ENCODE peak calls at places on chromosomes 1 and 21, in eight cellular contexts. D, Z, V, T, Y, A, B and J are unnamed samples. For H3K4me1, the result is how much of the 10 kb centered on the place peaks cover.

GRCh38 chr21:33731447-33731846 is 89.1 kb downstream of the ITSN1 start:
- DNase-seq in Z (no peak), B (no peak), D (no peak), A (no peak), T (no peak), V (no peak), Y (no peak), J (no peak)

GRCh38 chr1:69485616-69486015 is 82.1 kb upstream of the LRRC7 start:
- DNase-seq in V (no peak), B (no peak), D (no peak), Y (no peak), T (no peak), Z (no peak), A (no peak), J (no peak)

GRCh38 chr1:59163268-59164092 is 133.4 kb upstream of the FGGY start:
- DNase-seq in Z (no peak), V (no peak), A (no peak), D (no peak), T (no peak), B (no peak), Y (peak), J (no peak)

GRCh38 chr1:238331557-238331956 is 440.8 kb upstream of the ZP4 start:
- DNase-seq in T (no peak), Y (no peak), Z (no peak), A (no peak), V (no peak), B (no peak), D (no peak), J (no peak)

GRCh38 chr1:246724725-246725095 is 501 bp downstream of the SCCPDH start:
- DNase-seq in Y (peak), Z (no peak), T (no peak), B (no peak), V (no peak), A (no peak), D (no peak), J (no peak)

GRCh38 chr1:208221291-208221622 is 22.9 kb downstream of the PLXNA2 start:
- DNase-seq in Z (no peak), Y (no peak), V (no peak), B (no peak), T (no peak), A (no peak), D (no peak), J (no peak)

GRCh38 chr21:33761104-33762036 is 119.1 kb downstream of the ITSN1 start:
- DNase-seq in D (no peak), Y (peak), B (peak), V (no peak), A (no peak), T (peak), Z (no peak), J (no peak)

GRCh38 chr1:88562991-88563390 is 121.1 kb upstream of the PKN2 start:
- DNase-seq in B (no peak), Y (no peak), T (no peak), Z (no peak), D (no peak), V (no peak), A (no peak), J (no peak)

GRCh38 chr1:153611024-153611352 is 1.9 kb downstream of the S100A16 start:
- DNase-seq in V (no peak), Z (no peak), T (no peak), D (no peak), A (no peak), B (no peak), Y (no peak), J (no peak)

GRCh38 chr1:11615109-11615508 is 39.1 kb downstream of the FBXO2 start:
- DNase-seq in Y (no peak), Z (no peak), V (no peak), A (no peak), B (no peak), D (no peak), T (no peak), J (no peak)

GRCh38 chr1:94698341-94698740 is 121.8 kb upstream of the SLC44A3 start:
- DNase-seq in Y (peak), B (no peak), T (no peak), A (no peak), D (no peak), V (no peak), Z (no peak), J (no peak)

GRCh38 chr1:10210841-10211804 is 753 bp downstream of the KIF1B start:
- DNase-seq in Z (no peak), T (peak), V (peak), Y (peak), B (peak), D (no peak), A (peak), J (peak)

DNA sequence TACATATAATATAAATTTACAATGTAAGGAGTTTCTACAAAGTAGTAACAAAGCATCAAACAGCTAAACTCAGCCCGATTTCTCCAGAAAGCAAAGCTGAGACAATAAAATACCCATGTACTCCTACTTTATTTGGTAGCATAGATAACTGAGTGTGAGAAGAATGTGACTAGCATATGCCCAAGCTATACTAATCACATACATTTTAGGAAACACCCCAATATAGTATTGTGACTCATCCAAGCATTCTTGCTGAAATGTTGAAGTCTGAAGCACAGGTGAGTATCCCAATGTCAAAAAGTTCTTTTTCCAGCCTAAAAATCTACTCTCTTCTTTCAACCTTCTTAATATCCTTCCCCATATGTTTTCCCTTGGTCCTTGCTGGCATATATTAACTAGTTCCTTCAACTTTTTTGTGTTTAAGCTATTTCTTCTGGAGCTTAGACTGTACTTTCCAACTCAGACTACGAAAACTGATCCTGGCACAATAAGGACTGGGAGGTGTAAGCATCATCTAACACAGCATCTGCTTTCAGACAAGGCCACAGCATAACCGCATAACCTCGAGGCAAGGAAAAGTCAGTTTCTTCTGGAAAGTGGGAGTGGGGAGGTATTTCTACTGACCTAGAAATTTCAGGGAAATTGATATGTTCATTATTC is 163.0 kb upstream of the RNPC3 start:
- DNase-seq in Z (no peak), V (no peak), A (no peak), D (no peak), B (no peak), T (no peak), Y (no peak), J (no peak)
- H3K4me1 ChIP-seq in Z (under half), V (under half), A (under half), D (under half), B (under half), T (under half), Y (under half), J (under half)

GRCh38 chr21:45590246-45590725 is 48.0 kb upstream of the SLC19A1 start:
- DNase-seq in Z (peak), T (peak), B (peak), A (peak), D (peak), Y (peak), V (peak), J (no peak)

GRCh38 chr21:45588086-45588825 is 46.0 kb upstream of the SLC19A1 start:
- DNase-seq in A (no peak), T (no peak), D (no peak), V (peak), B (peak), Z (no peak), Y (no peak), J (no peak)

GRCh38 chr21:45589686-45590245 is 47.5 kb upstream of the SLC19A1 start:
- DNase-seq in V (no peak), B (peak), Y (no peak), D (no peak), Z (no peak), A (no peak), T (no peak), J (no peak)

GRCh38 chr21:45590726-45591618 is 48.7 kb upstream of the SLC19A1 start:
- DNase-seq in T (peak), D (peak), B (no peak), Y (no peak), V (peak), A (no peak), Z (peak), J (no peak)

GRCh38 chr21:45588861-45589491 is 46.7 kb upstream of the SLC19A1 start:
- DNase-seq in T (no peak), Z (no peak), B (peak), A (no peak), D (no peak), V (no peak), Y (no peak), J (no peak)
- H3K27ac ChIP-seq in T (no peak), Z (no peak), B (no peak), A (no peak), D (no peak), V (no peak), Y (no peak), J (no peak)

DNA sequence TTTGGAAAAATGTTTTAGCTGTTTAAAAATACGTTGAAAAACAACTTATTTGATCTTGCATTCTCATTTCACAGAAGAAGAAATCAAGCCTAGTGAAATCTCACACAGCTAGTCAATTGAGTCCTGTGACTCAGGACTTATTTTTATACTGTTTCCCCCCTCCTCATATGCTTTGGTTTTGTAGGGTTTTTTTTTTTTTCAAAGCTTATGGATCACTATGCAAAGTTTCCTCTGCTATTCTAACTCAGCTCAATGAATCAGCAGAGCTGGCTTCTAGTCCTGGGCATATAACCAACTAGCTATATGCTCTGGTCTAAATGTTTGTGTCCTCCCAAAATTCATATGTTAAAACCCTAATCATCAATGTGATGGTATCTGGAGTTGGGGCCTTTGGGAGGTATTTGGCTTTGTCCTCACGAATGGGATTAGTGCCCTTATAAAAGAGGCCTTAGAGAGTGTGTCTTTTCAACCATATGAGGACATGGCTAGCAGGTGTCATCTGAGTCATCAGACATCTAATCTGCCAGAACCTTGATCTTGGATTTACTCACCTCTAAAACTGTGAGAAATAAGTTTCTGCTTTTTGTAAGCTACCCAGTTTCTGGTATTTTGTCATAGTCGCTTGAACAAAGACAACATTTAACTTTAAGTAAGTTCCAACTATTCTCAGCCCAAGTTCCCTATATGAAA is 317.2 kb upstream of the C1orf87 start:
- DNase-seq in Y (no peak), B (no peak), V (no peak), T (no peak), A (no peak), D (no peak), Z (no peak), J (no peak)
- H3K4me1 ChIP-seq in Y (under half), B (under half), V (under half), T (under half), A (under half), D (under half), Z (under half), J (under half)

GRCh38 chr1:209650454-209650853 is 1.8 kb downstream of the LAMB3 start:
- DNase-seq in Y (no peak), Z (no peak), B (no peak), T (no peak), D (no peak), V (no peak), A (no peak), J (no peak)
- H3K27ac ChIP-seq in Y (no peak), Z (no peak), B (peak), T (peak), D (no peak), V (peak), A (peak), J (peak)

GRCh38 chr1:161771973-161772372 is 5.9 kb downstream of the ATF6 start:
- DNase-seq in D (no peak), Y (no peak), T (no peak), V (no peak), B (no peak), Z (no peak), A (no peak), J (no peak)
- H3K4me1 ChIP-seq in D (under half), Y (under half), T (under half), V (under half), B (under half), Z (half or more), A (under half), J (under half)